ENCODE peak calls at places on chromosome 3, in six cellular contexts. P is HCT116, Y is K562, R is HepG2, H is H1, S is SK-N-SH. U is an unnamed sample.

GRCh38 chr3:126288314-126288713 is 68.9 kb downstream of the KLF15 start:
- DNase-seq in S (no peak), Y (no peak), R (no peak), P (no peak), H (peak), U (no peak)

GRCh38 chr3:143529018-143529478 is 319.2 kb downstream of the SLC9A9 start:
- DNase-seq in S (no peak), H (no peak), P (no peak), R (no peak), Y (no peak), U (no peak)

GRCh38 chr3:99751649-99752048 is 66.0 kb upstream of the CMSS1 start:
- DNase-seq in P (no peak), R (no peak), S (no peak), H (no peak), Y (no peak), U (no peak)

GRCh38 chr3:169342652-169343051 is 320.9 kb downstream of the MECOM start:
- DNase-seq in S (no peak), H (no peak), R (no peak), P (no peak), Y (no peak), U (no peak)

GRCh38 chr3:12230406-12230805 is 58.5 kb upstream of the PPARG start:
- DNase-seq in H (no peak), P (no peak), R (no peak), S (no peak), Y (no peak), U (peak)

GRCh38 chr3:151085889-151086483 is 522 bp downstream of the MED12L start:
- DNase-seq in S (peak), P (no peak), Y (no peak), H (no peak), R (no peak), U (peak)

GRCh38 chr3:38125305-38126120 is 11.4 kb downstream of the ACAA1 start:
- DNase-seq in H (no peak), P (no peak), Y (no peak), R (no peak), S (no peak), U (no peak)

GRCh38 chr3:127735767-127736693 is 63.3 kb downstream of the ABTB1 start:
- DNase-seq in Y (no peak), S (no peak), R (no peak), H (no peak), P (no peak), U (no peak)

GRCh38 chr3:182490601-182491485 is 302.5 kb upstream of the ATP11B start:
- DNase-seq in H (no peak), P (peak), S (peak), R (peak), Y (no peak), U (peak)

GRCh38 chr3:16404349-16404895 is 109.1 kb downstream of the RFTN1 start:
- DNase-seq in S (no peak), R (no peak), P (no peak), Y (no peak), H (no peak), U (no peak)

GRCh38 chr3:59935025-59935424 is 885.2 kb upstream of the CFAP20DC start:
- DNase-seq in R (no peak), H (no peak), P (no peak), S (no peak), Y (no peak), U (no peak)

GRCh38 chr3:172065967-172066762 is 26.8 kb downstream of the FNDC3B start:
- DNase-seq in Y (no peak), H (no peak), S (no peak), R (peak), P (no peak), U (no peak)

GRCh38 chr3:43913549-43913948 is 222.8 kb downstream of the ABHD5 start:
- DNase-seq in H (no peak), S (no peak), Y (no peak), R (no peak), P (no peak), U (no peak)

GRCh38 chr3:51955893-51956770 is 951 bp downstream of the GPR62 start:
- DNase-seq in Y (no peak), R (no peak), H (peak), S (peak), P (no peak), U (no peak)

GRCh38 chr3:144294659-144295538 is 323.3 kb downstream of the DIPK2A start:
- DNase-seq in Y (no peak), S (no peak), R (no peak), H (no peak), P (no peak), U (no peak)

GRCh38 chr3:157166115-157166514 is 6.2 kb upstream of the CCNL1 start:
- DNase-seq in R (peak), Y (no peak), H (no peak), S (no peak), P (no peak), U (no peak)

GRCh38 chr3:139288266-139288821 is 55.5 kb upstream of the MRPS22 start:
- DNase-seq in H (no peak), P (no peak), R (no peak), S (peak), Y (peak), U (peak)

GRCh38 chr3:65251375-65251774 is 563.6 kb upstream of the ADAMTS9 start:
- DNase-seq in R (no peak), S (no peak), P (no peak), Y (no peak), H (no peak), U (no peak)

GRCh38 chr3:3737511-3737910 is 61.7 kb upstream of the LRRN1 start:
- DNase-seq in R (no peak), H (no peak), S (no peak), Y (no peak), P (no peak), U (no peak)

DNA sequence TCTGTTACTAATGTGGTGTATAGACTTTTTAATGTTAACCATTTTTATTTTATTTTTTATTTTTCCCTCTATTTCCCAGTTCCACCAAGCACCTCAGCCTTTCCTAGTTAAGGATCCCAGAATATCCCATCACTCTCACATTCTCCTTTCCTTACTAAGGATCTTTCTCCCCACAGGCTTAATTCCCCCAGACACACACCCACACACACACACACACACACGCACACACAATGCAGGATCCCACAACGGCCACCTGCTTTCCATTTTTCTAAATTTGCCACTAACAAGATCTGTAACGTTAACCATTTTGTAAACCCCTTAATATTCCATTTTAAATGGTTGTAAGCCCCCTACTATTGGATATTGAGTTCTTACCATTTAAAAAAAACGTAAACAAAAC is 404.1 kb downstream of the ZIC1 start:
- DNase-seq in H (no peak), S (no peak), P (no peak), R (no peak), Y (no peak), U (no peak)
- TF ChIP-seq JUND in H (no peak), S (no peak), P (no peak), R (no peak), Y (no peak), U (no peak)

DNA sequence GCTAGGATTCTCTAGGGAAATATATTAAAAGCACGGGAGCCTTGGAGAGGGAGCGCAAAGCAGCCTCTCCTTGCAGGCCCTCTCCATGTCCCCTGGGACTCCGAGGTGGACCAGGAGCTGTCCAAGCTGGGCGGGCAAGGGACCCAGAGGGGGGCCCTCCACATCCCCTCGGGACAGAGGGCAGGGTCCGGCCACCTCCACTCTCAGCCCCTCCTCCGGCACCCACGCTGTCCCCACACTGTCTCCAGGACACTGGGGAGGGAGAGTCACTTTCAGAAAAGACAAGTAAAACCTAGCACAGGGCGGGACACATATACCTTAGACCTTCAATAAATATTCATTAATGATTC is 77.5 kb upstream of the RNF7 start:
- DNase-seq in R (no peak), Y (no peak), P (no peak), H (no peak), S (no peak), U (no peak)
- TF ChIP-seq JUND in R (no peak), Y (no peak), P (no peak), H (no peak), S (no peak), U (no peak)

GRCh38 chr3:47781326-47781684 is 388 bp downstream of the SMARCC1 start:
- DNase-seq in H (peak), S (peak), R (no peak), P (no peak), Y (peak), U (peak)
- TF ChIP-seq JUND in H (no peak), S (no peak), R (no peak), P (no peak), Y (no peak), U (no peak)

DNA sequence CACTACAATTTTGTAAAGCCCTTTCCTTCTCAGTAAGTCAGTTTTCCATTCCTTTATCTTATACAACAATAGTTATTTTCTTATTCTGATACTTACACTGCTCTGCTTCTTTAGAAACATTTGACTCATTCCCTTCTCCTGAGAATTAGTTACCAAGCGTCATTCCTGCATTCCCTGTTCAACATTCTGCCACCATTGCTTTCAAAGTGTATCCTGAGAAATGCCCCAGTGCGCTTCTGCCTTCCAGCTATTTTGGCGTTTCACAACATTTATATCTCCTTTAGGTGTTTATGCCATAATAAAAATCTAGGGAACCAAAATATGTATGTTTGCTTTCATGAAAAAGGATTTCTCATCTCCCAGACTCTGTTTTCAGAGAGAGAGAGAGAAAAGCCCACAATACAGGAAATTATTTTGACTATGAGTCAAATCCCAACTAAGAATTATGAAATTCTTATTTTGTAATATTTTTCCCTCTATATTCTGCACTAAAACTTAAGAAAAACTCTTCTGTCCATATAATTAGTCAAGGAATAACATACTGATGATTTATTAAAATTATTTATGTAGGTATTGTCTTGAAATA is 118.2 kb upstream of the RAP2B start:
- DNase-seq in P (no peak), Y (no peak), S (no peak), R (no peak), H (no peak), U (no peak)
- TF ChIP-seq JUND in P (no peak), Y (no peak), S (no peak), R (no peak), H (no peak), U (no peak)